ENCODE peak calls at places on chromosome 17, in five cellular contexts. S is K562, Q is WTC11, B is HepG2, Y is H1. U is an unnamed sample.
A peak's percentile ranks its signal among the peaks of the same experiment; 100 is the strongest.

GRCh38 chr17:21457051-21458026 is 81.2 kb downstream of the KCNJ12 start:
- DNase-seq in S (peak; percentile 90), Q (peak; percentile 94), B (peak; percentile 67), Y (peak; percentile 58), U (peak; percentile 8)

GRCh38 chr17:40178021-40178601 is 841 bp downstream of the RAPGEFL1 start:
- DNase-seq in S (no peak), Q (peak; percentile 69), B (no peak), Y (no peak), U (no peak)

GRCh38 chr17:19534562-19535149 is 1.0 kb downstream of the SLC47A1 start:
- DNase-seq in S (no peak), Q (no peak), B (no peak), Y (no peak), U (no peak)

GRCh38 chr17:57945999-57946797 is 9.0 kb downstream of the CUEDC1 start:
- DNase-seq in S (no peak), Q (no peak), B (no peak), Y (no peak), U (no peak)

GRCh38 chr17:79793924-79794304 is 3.0 kb downstream of the CBX8 start:
- DNase-seq in S (no peak), Q (peak; percentile 63), B (no peak), Y (no peak), U (no peak)

GRCh38 chr17:5986644-5987043 is 83.5 kb upstream of the WSCD1 start:
- DNase-seq in S (no peak), Q (no peak), B (no peak), Y (no peak), U (no peak)

GRCh38 chr17:8994319-8994718 is 27.0 kb upstream of the NTN1 start:
- DNase-seq in S (peak; percentile 32), Q (peak; percentile 93), B (peak; percentile 20), Y (peak; percentile 57), U (peak; percentile 34)

GRCh38 chr17:77273397-77274136 is 132.8 kb downstream of the SEC14L1 start:
- DNase-seq in S (no peak), Q (no peak), B (no peak), Y (no peak), U (no peak)

GRCh38 chr17:31680126-31680525 is 178.9 kb downstream of the COPRS start:
- DNase-seq in S (no peak), Q (no peak), B (no peak), Y (no peak), U (peak; percentile 71)

GRCh38 chr17:28655160-28655559 is 6.5 kb downstream of the SDF2 start:
- DNase-seq in S (no peak), Q (no peak), B (no peak), Y (no peak), U (no peak)

GRCh38 chr17:73142763-73143395 is 21.9 kb upstream of the SSTR2 start:
- DNase-seq in S (no peak), Q (no peak), B (no peak), Y (no peak), U (no peak)

GRCh38 chr17:79410681-79411080 is 200.2 kb downstream of the RBFOX3 start:
- DNase-seq in S (no peak), Q (no peak), B (no peak), Y (no peak), U (no peak)

GRCh38 chr17:72706396-72706981 is 386.0 kb downstream of the SLC39A11 start:
- DNase-seq in S (no peak), Q (no peak), B (peak; percentile 60), Y (no peak), U (no peak)

GRCh38 chr17:35117984-35118383 is 1.7 kb downstream of the RAD51D start:
- DNase-seq in S (no peak), Q (no peak), B (peak; percentile 19), Y (no peak), U (peak; percentile 45)

GRCh38 chr17:81516439-81516838 is 3.8 kb upstream of the ACTG1 start:
- DNase-seq in S (no peak), Q (no peak), B (no peak), Y (no peak), U (no peak)

GRCh38 chr17:27984816-27985215 is 57.7 kb upstream of the NLK start:
- DNase-seq in S (no peak), Q (no peak), B (no peak), Y (no peak), U (no peak)

GRCh38 chr17:76925333-76925935 is 57.2 kb downstream of the MGAT5B start:
- DNase-seq in S (no peak), Q (no peak), B (no peak), Y (no peak), U (no peak)

GRCh38 chr17:72715906-72716572 is 376.4 kb downstream of the SLC39A11 start:
- DNase-seq in S (no peak), Q (no peak), B (peak; percentile 94), Y (no peak), U (no peak)

GRCh38 chr17:7285679-7286078 is 4.2 kb downstream of the SLC2A4 start:
- DNase-seq in S (no peak), Q (no peak), B (no peak), Y (no peak), U (no peak)

GRCh38 chr17:44781553-44782348 is 23.0 kb downstream of the ADAM11 start:
- DNase-seq in S (no peak), Q (peak; percentile 42), B (no peak), Y (no peak), U (no peak)

GRCh38 chr17:69363488-69364210 is 36.7 kb upstream of the ABCA5 start:
- DNase-seq in S (no peak), Q (no peak), B (no peak), Y (no peak), U (no peak)

GRCh38 chr17:72305964-72306551 is 185.2 kb downstream of the SOX9 start:
- DNase-seq in S (no peak), Q (no peak), B (no peak), Y (no peak), U (no peak)

GRCh38 chr17:12492450-12492849 is 173.2 kb upstream of the MYOCD start:
- DNase-seq in S (no peak), Q (no peak), B (no peak), Y (no peak), U (no peak)

DNA sequence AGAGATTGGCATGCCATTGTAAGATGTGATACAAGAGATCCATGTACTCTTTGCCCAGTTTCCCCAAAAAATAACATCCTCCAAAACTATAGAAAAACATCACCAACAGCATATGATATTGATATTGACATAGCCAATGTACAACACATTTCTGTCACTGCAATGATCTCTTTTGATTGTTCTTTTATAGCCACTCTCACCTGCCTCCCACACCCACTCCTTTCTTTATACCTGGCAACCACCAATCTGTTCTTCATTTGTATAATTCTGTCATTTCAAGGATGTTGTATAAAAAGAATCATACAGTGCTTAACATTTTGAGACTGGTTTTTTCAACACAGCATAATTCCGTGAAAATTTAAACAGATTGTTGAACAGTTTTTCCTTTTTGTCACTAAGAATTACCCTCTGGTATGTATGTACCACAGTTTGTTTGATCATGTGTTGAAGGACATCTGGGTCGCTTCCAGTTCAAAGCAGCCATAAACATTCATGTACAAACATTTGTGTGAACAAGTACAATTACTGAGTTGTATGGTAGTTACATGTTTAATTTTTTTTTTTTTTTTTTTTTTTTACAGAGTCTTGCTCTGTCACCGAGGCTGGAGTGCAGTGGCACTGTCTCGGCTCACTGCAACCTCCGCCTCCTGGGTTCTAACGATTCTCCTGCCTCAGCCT is 9.9 kb downstream of the KRTAP9-1 start:
- DNase-seq in S (no peak), Q (no peak), B (no peak), Y (no peak), U (no peak)
- TF ChIP-seq ATF2 in S (no peak), Q (no peak), B (no peak), Y (no peak), U (no peak)

DNA sequence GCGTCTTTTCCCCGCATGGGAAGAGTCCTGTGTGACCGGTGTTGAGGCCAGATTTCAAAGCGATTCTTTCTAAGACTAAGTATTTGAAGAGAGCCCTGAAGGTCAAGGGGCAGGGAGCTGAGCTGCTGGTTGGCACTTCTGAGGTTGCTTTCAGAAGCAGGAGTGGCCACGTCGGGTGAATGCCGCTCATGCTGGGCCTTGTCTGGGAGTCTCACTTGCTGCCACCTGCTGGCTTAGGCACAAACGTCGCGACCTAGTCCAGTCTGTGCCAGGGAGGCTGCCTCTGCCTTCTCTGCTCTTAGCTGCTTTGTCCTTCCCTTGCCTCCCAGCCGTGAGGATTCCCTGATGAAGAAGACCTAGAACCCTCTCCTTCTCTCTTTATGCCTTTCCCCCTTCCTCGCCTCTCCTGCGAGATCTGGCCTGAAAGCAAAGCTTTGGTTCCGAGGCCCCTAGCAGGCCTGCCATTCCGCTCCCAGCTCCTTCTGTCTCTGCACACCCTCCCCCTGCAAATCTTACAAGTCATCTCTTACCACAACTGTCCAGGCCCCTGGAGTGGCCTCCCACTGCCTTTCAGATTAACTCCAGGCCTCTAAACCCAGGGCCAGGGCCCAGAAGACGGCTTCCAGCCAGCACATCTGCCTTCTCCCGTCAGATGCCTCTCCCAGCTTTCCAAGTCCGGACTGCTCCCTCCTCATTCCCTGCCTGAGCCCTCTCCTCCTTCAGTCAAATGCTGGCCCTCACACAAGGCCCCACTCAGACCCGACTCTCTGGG is 11.4 kb downstream of the CTNS start:
- DNase-seq in S (no peak), Q (peak; percentile 58), B (peak; percentile 52), Y (no peak), U (no peak)
- TF ChIP-seq ATF2 in S (no peak), Q (no peak), B (no peak), Y (no peak), U (no peak)

GRCh38 chr17:48997103-48997826 is at the start of gene IGF2BP1:
- DNase-seq in S (no peak), Q (peak; percentile 77), B (peak; percentile 81), Y (peak; percentile 77), U (no peak)
- TF ChIP-seq ATF2 in S (no peak), Q (no peak), B (peak; percentile 27), Y (no peak), U (no peak)

DNA sequence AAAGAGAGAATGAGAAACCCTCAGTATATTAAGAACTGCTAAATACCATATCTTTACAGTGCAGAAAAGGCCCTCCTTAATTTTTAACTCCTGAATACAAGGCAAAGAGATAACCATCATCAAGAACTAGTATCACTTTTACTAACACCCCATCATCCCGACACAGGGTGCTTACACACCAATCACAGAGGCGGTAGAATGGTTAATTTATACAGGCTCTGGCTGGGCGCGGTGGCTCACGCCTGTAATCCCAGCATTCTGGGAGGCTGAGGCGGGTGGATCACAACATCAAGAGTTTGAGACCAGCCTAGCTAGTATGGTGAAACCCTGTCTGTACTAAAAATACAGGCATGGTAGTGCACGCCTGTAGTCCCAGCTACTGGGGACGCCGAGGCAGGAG is 4.2 kb downstream of the PSMD12 start:
- DNase-seq in S (no peak), Q (no peak), B (no peak), Y (no peak), U (no peak)
- TF ChIP-seq ATF2 in S (no peak), Q (no peak), B (no peak), Y (no peak), U (no peak)

GRCh38 chr17:2101448-2102257 is 46.8 kb downstream of the HIC1 start:
- DNase-seq in S (no peak), Q (no peak), B (no peak), Y (no peak), U (no peak)

GRCh38 chr17:2106308-2106707 is 51.4 kb downstream of the HIC1 start:
- DNase-seq in S (no peak), Q (no peak), B (no peak), Y (no peak), U (no peak)

GRCh38 chr17:2103456-2103855 is 48.6 kb downstream of the HIC1 start:
- DNase-seq in S (no peak), Q (no peak), B (no peak), Y (no peak), U (no peak)

GRCh38 chr17:2105663-2106062 is 50.8 kb downstream of the HIC1 start:
- DNase-seq in S (no peak), Q (no peak), B (no peak), Y (no peak), U (no peak)

GRCh38 chr17:2102931-2103398 is 48.1 kb downstream of the HIC1 start:
- DNase-seq in S (no peak), Q (no peak), B (no peak), Y (no peak), U (no peak)
- TF ChIP-seq ATF2 in S (no peak), Q (no peak), B (no peak), Y (no peak), U (no peak)

GRCh38 chr17:42284566-42284965 is 3.7 kb upstream of the STAT5A start:
- DNase-seq in S (no peak), Q (no peak), B (no peak), Y (no peak), U (no peak)
- TF ChIP-seq ATF2 in S (no peak), Q (no peak), B (no peak), Y (no peak), U (no peak)